ENCODE peak calls at places on chromosome 14, in nine cellular contexts. One of them, this sample, is unnamed.

GRCh38 chr14:59028476-59029202 is 159.8 kb upstream of the DAAM1 start:
- DNase-seq in AG04450: peak; percentile 93
- DNase-seq in GM13976: peak; percentile 45
- DNase-seq in GM10248: peak; percentile 53
- DNase-seq in neural progenitor cell: peak; percentile 81
- DNase-seq in suprapubic skin: no peak
- DNase-seq in uterus: peak; percentile 21
- DNase-seq in HCT116: peak; percentile 68
- DNase-seq in astrocyte of the spinal cord: peak; percentile 94
- DNase-seq in this sample: peak; percentile 29

GRCh38 chr14:88209273-88209672 is 113.8 kb downstream of the KCNK10 start:
- DNase-seq in astrocyte of the spinal cord: no peak
- DNase-seq in GM13976: no peak
- DNase-seq in neural progenitor cell: no peak
- DNase-seq in HCT116: no peak
- DNase-seq in uterus: no peak
- DNase-seq in AG04450: no peak
- DNase-seq in GM10248: peak; percentile 38
- DNase-seq in suprapubic skin: no peak
- DNase-seq in this sample: no peak

GRCh38 chr14:104393898-104394605 is 185.5 kb upstream of the C14orf180 start:
- DNase-seq in HCT116: no peak
- DNase-seq in neural progenitor cell: no peak
- DNase-seq in suprapubic skin: peak; percentile 78
- DNase-seq in astrocyte of the spinal cord: no peak
- DNase-seq in uterus: peak; percentile 70
- DNase-seq in GM10248: no peak
- DNase-seq in AG04450: no peak
- DNase-seq in GM13976: peak; percentile 39
- DNase-seq in this sample: peak; percentile 56

GRCh38 chr14:101412741-101413140 is 148.6 kb upstream of the DIO3 start:
- DNase-seq in GM13976: no peak
- DNase-seq in suprapubic skin: no peak
- DNase-seq in uterus: no peak
- DNase-seq in GM10248: no peak
- DNase-seq in astrocyte of the spinal cord: no peak
- DNase-seq in neural progenitor cell: no peak
- DNase-seq in HCT116: peak; percentile 15
- DNase-seq in AG04450: no peak
- DNase-seq in this sample: no peak

GRCh38 chr14:42715316-42715715 is 1108.6 kb downstream of the LRFN5 start:
- DNase-seq in astrocyte of the spinal cord: peak; percentile 32
- DNase-seq in neural progenitor cell: no peak
- DNase-seq in HCT116: no peak
- DNase-seq in GM10248: no peak
- DNase-seq in GM13976: no peak
- DNase-seq in AG04450: peak; percentile 1
- DNase-seq in suprapubic skin: no peak
- DNase-seq in uterus: no peak
- DNase-seq in this sample: no peak

GRCh38 chr14:47846008-47846407 is 170.6 kb upstream of the MDGA2 start:
- DNase-seq in neural progenitor cell: peak; percentile 5
- DNase-seq in uterus: no peak
- DNase-seq in GM13976: no peak
- DNase-seq in astrocyte of the spinal cord: no peak
- DNase-seq in suprapubic skin: no peak
- DNase-seq in AG04450: no peak
- DNase-seq in GM10248: no peak
- DNase-seq in HCT116: no peak
- DNase-seq in this sample: no peak

GRCh38 chr14:81193924-81194633 is 26.7 kb downstream of the GTF2A1 start:
- DNase-seq in AG04450: no peak
- DNase-seq in HCT116: no peak
- DNase-seq in astrocyte of the spinal cord: no peak
- DNase-seq in uterus: no peak
- DNase-seq in suprapubic skin: no peak
- DNase-seq in GM13976: no peak
- DNase-seq in GM10248: no peak
- DNase-seq in neural progenitor cell: no peak
- DNase-seq in this sample: no peak

GRCh38 chr14:29865299-29865698 is 62.3 kb downstream of the PRKD1 start:
- DNase-seq in AG04450: no peak
- DNase-seq in neural progenitor cell: no peak
- DNase-seq in uterus: no peak
- DNase-seq in GM13976: no peak
- DNase-seq in GM10248: no peak
- DNase-seq in suprapubic skin: no peak
- DNase-seq in astrocyte of the spinal cord: peak; percentile 32
- DNase-seq in HCT116: no peak
- DNase-seq in this sample: no peak

GRCh38 chr14:104066719-104067118 is 18.8 kb upstream of the ASPG start:
- DNase-seq in GM13976: no peak
- DNase-seq in astrocyte of the spinal cord: no peak
- DNase-seq in neural progenitor cell: no peak
- DNase-seq in uterus: no peak
- DNase-seq in suprapubic skin: no peak
- DNase-seq in GM10248: no peak
- DNase-seq in AG04450: no peak
- DNase-seq in HCT116: no peak
- DNase-seq in this sample: no peak

GRCh38 chr14:68686724-68687123 is 106.1 kb downstream of the ZFP36L1 start:
- DNase-seq in astrocyte of the spinal cord: no peak
- DNase-seq in AG04450: no peak
- DNase-seq in neural progenitor cell: no peak
- DNase-seq in uterus: no peak
- DNase-seq in suprapubic skin: no peak
- DNase-seq in GM10248: no peak
- DNase-seq in HCT116: no peak
- DNase-seq in GM13976: no peak
- DNase-seq in this sample: no peak

GRCh38 chr14:64637735-64638473 is 66.3 kb upstream of the PLEKHG3 start:
- DNase-seq in suprapubic skin: no peak
- DNase-seq in GM10248: no peak
- DNase-seq in neural progenitor cell: no peak
- DNase-seq in astrocyte of the spinal cord: no peak
- DNase-seq in HCT116: no peak
- DNase-seq in GM13976: no peak
- DNase-seq in AG04450: no peak
- DNase-seq in uterus: no peak
- DNase-seq in this sample: no peak

GRCh38 chr14:73755434-73756014 is 41.3 kb upstream of the PNMA1 start:
- DNase-seq in HCT116: no peak
- DNase-seq in AG04450: no peak
- DNase-seq in GM13976: no peak
- DNase-seq in astrocyte of the spinal cord: no peak
- DNase-seq in GM10248: no peak
- DNase-seq in suprapubic skin: no peak
- DNase-seq in neural progenitor cell: no peak
- DNase-seq in uterus: no peak
- DNase-seq in this sample: no peak

GRCh38 chr14:41380017-41380416 is 226.7 kb upstream of the LRFN5 start:
- DNase-seq in GM13976: no peak
- DNase-seq in suprapubic skin: no peak
- DNase-seq in uterus: no peak
- DNase-seq in neural progenitor cell: no peak
- DNase-seq in AG04450: no peak
- DNase-seq in GM10248: no peak
- DNase-seq in astrocyte of the spinal cord: no peak
- DNase-seq in HCT116: no peak
- DNase-seq in this sample: no peak

GRCh38 chr14:50906326-50906725 is 34.5 kb downstream of the ABHD12B start:
- DNase-seq in uterus: no peak
- DNase-seq in AG04450: no peak
- DNase-seq in HCT116: no peak
- DNase-seq in neural progenitor cell: no peak
- DNase-seq in GM13976: no peak
- DNase-seq in astrocyte of the spinal cord: no peak
- DNase-seq in GM10248: no peak
- DNase-seq in suprapubic skin: no peak
- DNase-seq in this sample: no peak

DNA sequence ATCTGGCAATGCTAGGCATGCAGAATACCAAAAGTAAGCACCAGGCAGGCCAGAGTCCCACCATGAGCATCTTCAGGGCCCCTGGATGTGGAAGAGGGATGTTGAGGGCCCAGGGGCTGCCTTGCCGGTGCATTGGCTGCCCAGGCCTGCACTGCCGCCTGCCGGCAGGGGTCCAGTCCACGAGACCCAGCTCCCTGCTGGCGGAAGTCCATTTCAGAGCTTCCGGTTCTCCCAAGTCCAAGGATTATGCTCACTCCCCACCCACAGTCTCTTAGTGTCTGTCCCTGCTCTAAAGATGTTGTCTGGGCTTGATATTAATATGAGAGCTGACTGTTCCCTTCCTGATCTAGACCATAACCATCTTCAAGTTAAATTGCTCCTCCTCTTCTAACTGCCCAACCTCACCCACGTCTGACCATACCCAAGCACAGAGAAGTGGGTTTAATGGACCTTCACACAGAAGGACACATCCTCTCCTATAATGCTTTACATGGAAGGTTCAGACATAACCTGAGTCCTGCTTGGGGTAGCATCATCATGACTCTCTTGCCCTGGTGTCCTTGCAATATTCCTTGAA is 117.4 kb downstream of the DAD1 start:
- DNase-seq in HCT116: peak; percentile 19
- DNase-seq in astrocyte of the spinal cord: peak; percentile 65
- DNase-seq in suprapubic skin: no peak
- DNase-seq in GM10248: no peak
- DNase-seq in AG04450: no peak
- DNase-seq in neural progenitor cell: peak; percentile 69
- DNase-seq in GM13976: no peak
- DNase-seq in uterus: no peak
- DNase-seq in this sample: no peak
- TF ChIP-seq CTCF in HCT116: peak; percentile 28
- TF ChIP-seq CTCF in astrocyte of the spinal cord: peak; percentile 71
- TF ChIP-seq CTCF in suprapubic skin: peak; percentile 8
- TF ChIP-seq CTCF in GM10248: peak; percentile 61
- TF ChIP-seq CTCF in AG04450: peak; percentile 51
- TF ChIP-seq CTCF in neural progenitor cell: peak; percentile 59
- TF ChIP-seq CTCF in GM13976: peak; percentile 26
- TF ChIP-seq CTCF in uterus: peak; percentile 38
- TF ChIP-seq CTCF in this sample: no peak

GRCh38 chr14:49363926-49364751 is 222.0 kb downstream of the RPS29 start:
- DNase-seq in astrocyte of the spinal cord: no peak
- DNase-seq in neural progenitor cell: peak; percentile 45
- DNase-seq in AG04450: no peak
- DNase-seq in suprapubic skin: no peak
- DNase-seq in GM10248: no peak
- DNase-seq in uterus: no peak
- DNase-seq in GM13976: no peak
- DNase-seq in HCT116: no peak
- DNase-seq in this sample: no peak
- TF ChIP-seq CTCF in astrocyte of the spinal cord: no peak
- TF ChIP-seq CTCF in neural progenitor cell: no peak
- TF ChIP-seq CTCF in AG04450: no peak
- TF ChIP-seq CTCF in suprapubic skin: no peak
- TF ChIP-seq CTCF in GM10248: no peak
- TF ChIP-seq CTCF in uterus: no peak
- TF ChIP-seq CTCF in GM13976: no peak
- TF ChIP-seq CTCF in HCT116: no peak
- TF ChIP-seq CTCF in this sample: no peak

DNA sequence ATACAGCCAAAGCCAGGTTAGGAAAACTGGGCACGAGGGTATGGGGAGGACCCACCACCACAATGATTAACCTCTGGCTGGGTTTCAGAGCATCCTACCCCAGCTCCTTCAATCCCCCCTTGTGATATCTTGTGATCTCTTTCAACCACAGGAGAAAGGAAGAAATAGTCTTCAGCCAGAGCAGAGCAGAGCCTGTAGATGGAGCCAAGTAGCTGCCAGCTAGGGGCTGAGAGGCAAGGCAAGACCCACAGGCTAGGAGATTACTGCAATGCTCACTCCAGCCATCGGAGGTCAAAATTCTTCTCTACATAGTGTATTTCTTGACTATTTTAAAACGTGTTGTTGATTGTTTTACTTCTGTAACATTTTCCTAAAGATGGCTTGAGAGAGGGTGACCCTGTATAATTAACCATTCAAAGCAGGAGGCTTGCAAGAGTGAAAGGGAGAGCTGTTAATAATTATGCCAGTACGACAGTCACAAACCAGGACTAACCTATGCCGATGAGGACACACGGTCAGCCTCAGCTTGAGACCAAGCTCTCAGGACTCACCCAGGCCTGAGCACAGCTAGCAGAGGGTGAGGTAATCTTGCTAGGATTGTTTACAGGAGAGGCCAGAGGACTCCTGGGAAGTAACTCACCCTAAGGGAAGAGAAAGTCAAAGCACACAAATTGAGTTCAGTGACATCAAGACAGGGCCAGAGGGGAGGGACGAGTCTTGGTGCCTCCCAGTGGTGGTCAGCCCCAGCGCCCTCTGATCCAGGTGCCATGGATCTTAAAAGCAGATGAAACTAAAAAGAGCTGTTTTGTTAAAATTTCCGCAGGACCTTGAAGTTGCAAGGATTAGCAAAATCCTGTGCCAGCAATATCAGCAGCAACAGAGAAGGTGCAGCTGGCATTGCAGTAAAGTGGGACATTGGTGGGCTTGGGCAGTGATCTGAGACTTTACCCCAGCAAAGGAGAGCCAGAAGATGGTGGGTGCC is 29.8 kb upstream of the CDKN3 start:
- DNase-seq in uterus: peak; percentile 46
- DNase-seq in AG04450: peak; percentile 32
- DNase-seq in GM10248: peak; percentile 28
- DNase-seq in astrocyte of the spinal cord: peak; percentile 73
- DNase-seq in GM13976: no peak
- DNase-seq in neural progenitor cell: peak; percentile 72
- DNase-seq in HCT116: peak; percentile 49
- DNase-seq in suprapubic skin: no peak
- DNase-seq in this sample: no peak
- TF ChIP-seq CTCF in uterus: peak; percentile 33
- TF ChIP-seq CTCF in AG04450: peak; percentile 65
- TF ChIP-seq CTCF in GM10248: peak; percentile 73
- TF ChIP-seq CTCF in astrocyte of the spinal cord: peak; percentile 79
- TF ChIP-seq CTCF in GM13976: peak; percentile 22
- TF ChIP-seq CTCF in neural progenitor cell: peak; percentile 64
- TF ChIP-seq CTCF in HCT116: peak; percentile 93
- TF ChIP-seq CTCF in suprapubic skin: peak; percentile 9
- TF ChIP-seq CTCF in this sample: peak; percentile 52

DNA sequence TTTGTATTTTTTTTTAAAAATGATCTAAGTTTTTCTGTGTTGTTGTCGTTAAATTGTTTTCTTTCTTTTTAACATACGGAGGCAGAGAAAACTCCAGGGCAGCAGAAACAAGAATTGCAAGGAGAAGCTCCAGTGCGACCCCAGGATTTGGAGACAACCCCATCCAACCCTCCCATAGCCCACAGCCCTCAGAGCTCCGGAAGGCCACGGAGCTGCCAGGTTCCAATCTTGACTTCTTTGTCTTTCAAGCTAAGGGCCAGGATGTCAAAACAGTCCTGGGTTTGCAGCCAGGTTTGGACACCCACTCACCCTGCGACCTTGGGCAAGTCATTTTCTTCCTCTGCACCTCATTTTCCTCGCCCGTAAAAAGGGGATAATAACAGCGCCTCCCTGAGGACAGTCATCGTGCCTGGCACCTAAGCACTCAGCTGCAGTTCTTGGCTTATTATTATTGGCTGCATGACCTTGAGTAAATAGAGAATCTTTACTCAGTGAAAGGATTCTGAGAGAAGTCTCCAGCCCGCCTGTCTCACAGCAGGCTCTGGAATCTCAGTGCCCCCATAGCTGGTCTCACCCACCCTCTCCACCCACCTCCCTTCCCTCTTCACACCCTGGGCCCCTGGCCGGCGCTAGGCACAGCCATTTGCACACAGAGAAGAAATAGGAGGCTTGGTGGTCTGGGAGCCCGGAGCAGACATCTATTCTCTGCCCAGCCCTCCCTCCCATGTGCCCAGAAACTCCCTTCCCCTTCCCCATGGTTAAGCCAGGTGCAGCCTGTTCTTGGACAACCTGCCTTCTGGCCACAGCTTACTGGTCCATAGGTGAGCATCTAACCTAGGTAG is 79.4 kb upstream of the BCL11B start:
- DNase-seq in GM13976: no peak
- DNase-seq in suprapubic skin: peak; percentile 30
- DNase-seq in astrocyte of the spinal cord: no peak
- DNase-seq in GM10248: no peak
- DNase-seq in AG04450: no peak
- DNase-seq in HCT116: no peak
- DNase-seq in uterus: no peak
- DNase-seq in neural progenitor cell: no peak
- DNase-seq in this sample: no peak
- TF ChIP-seq CTCF in GM13976: no peak
- TF ChIP-seq CTCF in suprapubic skin: no peak
- TF ChIP-seq CTCF in astrocyte of the spinal cord: no peak
- TF ChIP-seq CTCF in GM10248: no peak
- TF ChIP-seq CTCF in AG04450: no peak
- TF ChIP-seq CTCF in HCT116: no peak
- TF ChIP-seq CTCF in uterus: no peak
- TF ChIP-seq CTCF in neural progenitor cell: no peak
- TF ChIP-seq CTCF in this sample: no peak

This sample was measured in GM12864.